ENCODE peak calls at places on chromosome 2, in nine cellular contexts. D, Z, B, R, X, C, E, S and K are unnamed samples. For H3K27me3, the result is how much of the 10 kb centered on the place peaks cover.

GRCh38 chr2:11155326-11156059 is at the start of gene SLC66A3:
- DNase-seq in X (peak), D (no peak), C (peak), E (peak), Z (no peak), R (peak), S (no peak), B (peak), K (no peak)

GRCh38 chr2:10079931-10080535 is at the start of gene CYS1:
- DNase-seq in X (peak), S (peak), E (peak), B (no peak), R (peak), C (peak), D (peak), Z (peak), K (peak)

GRCh38 chr2:226118471-226119429 is 680.9 kb downstream of the IRS1 start:
- DNase-seq in B (peak), R (peak), E (no peak), C (no peak), D (peak), S (no peak), X (no peak), Z (no peak), K (no peak)

GRCh38 chr2:235300368-235301201 is 193.3 kb upstream of the AGAP1 start:
- DNase-seq in X (no peak), S (peak), B (peak), E (no peak), R (no peak), Z (peak), C (no peak), D (no peak), K (no peak)

GRCh38 chr2:106537047-106537446 is 49.9 kb downstream of the CD8B2 start:
- DNase-seq in C (no peak), B (no peak), Z (no peak), D (no peak), R (no peak), E (no peak), S (no peak), X (no peak), K (no peak)

GRCh38 chr2:20401495-20401855 is 45.4 kb upstream of the RHOB start:
- DNase-seq in D (no peak), B (no peak), S (no peak), C (no peak), E (no peak), R (no peak), Z (no peak), X (no peak), K (no peak)

GRCh38 chr2:38213619-38214018 is 137.7 kb upstream of the CYP1B1 start:
- DNase-seq in X (no peak), B (no peak), C (no peak), Z (no peak), S (no peak), E (no peak), D (no peak), R (no peak), K (no peak)

GRCh38 chr2:188695953-188696352 is 278.2 kb upstream of the COL3A1 start:
- DNase-seq in X (no peak), E (no peak), Z (no peak), S (no peak), B (peak), C (no peak), R (no peak), D (no peak), K (no peak)

GRCh38 chr2:110883401-110883800 is 151.0 kb downstream of the ACOXL start:
- DNase-seq in Z (no peak), C (no peak), X (no peak), B (peak), E (no peak), D (no peak), R (no peak), S (no peak), K (no peak)

GRCh38 chr2:20091305-20091991 is 40.0 kb upstream of the LAPTM4A start:
- DNase-seq in C (no peak), R (no peak), X (no peak), Z (peak), S (no peak), D (peak), E (no peak), B (peak), K (no peak)

GRCh38 chr2:169038338-169038757 is 7.2 kb upstream of the ABCB11 start:
- DNase-seq in Z (no peak), B (peak), C (no peak), X (no peak), R (no peak), E (no peak), S (no peak), D (no peak), K (no peak)

GRCh38 chr2:41068740-41069139 is 616.9 kb upstream of the SLC8A1 start:
- DNase-seq in R (no peak), C (no peak), Z (no peak), B (no peak), D (no peak), E (no peak), S (no peak), X (no peak), K (no peak)

GRCh38 chr2:231395188-231396057 is at the start of gene B3GNT7:
- DNase-seq in E (peak), C (peak), R (peak), Z (peak), X (no peak), B (no peak), D (no peak), S (peak), K (peak)

GRCh38 chr2:109130726-109130995 is 1.7 kb downstream of the SH3RF3 start:
- DNase-seq in B (no peak), S (no peak), R (no peak), C (no peak), Z (no peak), E (no peak), D (no peak), X (no peak), K (no peak)
- H3K4me3 ChIP-seq in B (peak), S (no peak), R (peak), C (peak), Z (peak), E (no peak), D (peak), X (no peak), K (no peak)

GRCh38 chr2:129720360-129720759 is 259.1 kb upstream of the RAB6C start:
- DNase-seq in X (no peak), B (no peak), C (no peak), R (no peak), S (no peak), D (no peak), Z (no peak), E (no peak), K (no peak)
- H3K27me3 ChIP-seq in X (under half), B (under half), C (under half), R (under half), S (under half), D (under half), Z (under half), E (under half), K (under half)

GRCh38 chr2:98281607-98282006 is 64.6 kb upstream of the CNGA3 start:
- DNase-seq in B (no peak), X (no peak), C (no peak), E (no peak), D (no peak), R (no peak), S (no peak), Z (no peak), K (no peak)
- TF ChIP-seq CTCF in B (no peak), X (no peak), C (no peak), E (no peak), D (no peak), R (no peak), S (no peak), Z (no peak), K (no peak)

GRCh38 chr2:30348825-30349224 is 98.2 kb upstream of the LCLAT1 start:
- DNase-seq in Z (no peak), C (no peak), B (no peak), D (no peak), S (no peak), X (no peak), R (no peak), E (no peak), K (no peak)

GRCh38 chr2:30349691-30350090 is 97.4 kb upstream of the LCLAT1 start:
- DNase-seq in C (no peak), X (no peak), R (no peak), B (no peak), E (no peak), D (no peak), S (no peak), Z (no peak), K (no peak)

GRCh38 chr2:30341500-30342267 is 105.4 kb upstream of the LCLAT1 start:
- DNase-seq in B (no peak), D (no peak), Z (no peak), C (no peak), E (no peak), S (no peak), X (no peak), R (no peak), K (no peak)

GRCh38 chr2:30351087-30351486 is 96.0 kb upstream of the LCLAT1 start:
- DNase-seq in S (no peak), Z (no peak), D (peak), B (no peak), X (no peak), C (no peak), R (no peak), E (peak), K (no peak)

DNA sequence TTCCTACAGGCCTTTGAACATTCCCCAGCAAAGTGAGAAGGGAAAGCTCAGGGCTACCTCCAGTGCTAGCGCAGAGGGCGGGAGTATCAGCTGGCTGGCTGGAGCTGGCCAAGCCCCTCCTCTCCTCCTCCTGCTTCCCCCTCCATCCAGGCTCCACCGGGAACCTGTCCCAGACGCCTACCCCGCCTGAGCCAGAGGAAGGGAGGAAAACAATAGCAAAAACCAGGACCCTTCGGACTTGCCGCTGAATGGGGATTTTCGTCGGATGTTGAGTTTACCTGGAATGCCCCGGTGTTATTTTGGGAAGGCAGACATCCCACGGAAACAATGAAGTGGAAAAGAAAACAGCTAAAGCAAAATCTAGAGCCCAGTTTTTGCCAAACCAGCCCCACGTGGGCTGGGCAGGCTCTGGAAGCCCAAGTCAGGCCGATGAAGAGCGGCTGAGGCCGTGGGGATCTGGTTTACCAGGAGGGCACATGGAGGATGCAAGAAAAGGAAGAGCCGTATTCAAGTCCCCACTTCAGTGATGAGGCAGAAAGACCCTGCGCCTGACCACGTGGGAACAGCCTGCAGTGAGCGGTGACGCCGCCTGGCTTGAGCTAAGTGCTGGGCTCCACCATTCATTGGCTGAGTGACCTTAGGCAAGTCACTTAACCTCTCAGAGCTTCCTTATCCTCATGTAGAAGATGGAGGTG is 100.4 kb upstream of the LCLAT1 start:
- DNase-seq in R (no peak), D (peak), X (peak), Z (peak), C (peak), S (peak), B (no peak), E (peak), K (no peak)
- H3K4me3 ChIP-seq in R (peak), D (peak), X (no peak), Z (peak), C (no peak), S (no peak), B (no peak), E (no peak), K (no peak)